ENCODE peak calls at places on chromosomes 4 and X, in seven cellular contexts. Z, E, W, P, H, L and V are unnamed samples.

GRCh38 chrX:46295963-46296362 is 249.3 kb downstream of the ZNF674 start:
- DNase-seq in Z (no peak), E (no peak), W (no peak), P (no peak), H (no peak), L (no peak), V (no peak)

GRCh38 chr4:128862608-128863313 is 53.3 kb downstream of the JADE1 start:
- DNase-seq in Z (no peak), E (no peak), W (no peak), P (no peak), H (peak; percentile 20), L (no peak), V (no peak)

GRCh38 chr4:78481180-78481579 is 70.4 kb upstream of the ANXA3 start:
- DNase-seq in Z (no peak), E (no peak), W (peak; percentile 37), P (no peak), H (no peak), L (no peak), V (no peak)

GRCh38 chrX:140608111-140608510 is 101.4 kb upstream of the LINC00632 start:
- DNase-seq in Z (no peak), E (no peak), W (no peak), P (no peak), H (no peak), L (peak; percentile 9), V (no peak)

GRCh38 chrX:82748901-82749505 is 759.1 kb upstream of the POU3F4 start:
- DNase-seq in Z (no peak), E (no peak), W (no peak), P (no peak), H (no peak), L (no peak), V (no peak)

GRCh38 chrX:32421266-32421665 is 790.1 kb downstream of the DMD start:
- DNase-seq in Z (no peak), E (no peak), W (no peak), P (no peak), H (no peak), L (no peak), V (no peak)

GRCh38 chrX:47831788-47832187 is 4.9 kb upstream of the ZNF81 start:
- DNase-seq in Z (no peak), E (peak; percentile 38), W (peak; percentile 6), P (peak; percentile 29), H (no peak), L (no peak), V (no peak)

GRCh38 chr4:136106753-136107152 is 1425.5 kb downstream of the PCDH18 start:
- DNase-seq in Z (no peak), E (no peak), W (no peak), P (no peak), H (no peak), L (no peak), V (no peak)

GRCh38 chrX:104330966-104331365 is 76.2 kb upstream of the ESX1 start:
- DNase-seq in Z (no peak), E (no peak), W (no peak), P (no peak), H (no peak), L (no peak), V (no peak)

GRCh38 chr4:108113229-108113628 is 55.5 kb downstream of the LEF1 start:
- DNase-seq in Z (no peak), E (no peak), W (no peak), P (no peak), H (no peak), L (no peak), V (no peak)

GRCh38 chrX:68841251-68842049 is 12.6 kb downstream of the EFNB1 start:
- DNase-seq in Z (no peak), E (peak; percentile 58), W (no peak), P (peak; percentile 37), H (no peak), L (no peak), V (no peak)

GRCh38 chrX:38375888-38376287 is 23.5 kb downstream of the OTC start:
- DNase-seq in Z (no peak), E (no peak), W (no peak), P (peak; percentile 18), H (no peak), L (no peak), V (no peak)

GRCh38 chr4:110550260-110550659 is 72.6 kb downstream of the PITX2 start:
- DNase-seq in Z (no peak), E (no peak), W (peak; percentile 5), P (no peak), H (no peak), L (no peak), V (no peak)

GRCh38 chr4:168584321-168584771 is 87.5 kb downstream of the PALLD start:
- DNase-seq in Z (no peak), E (no peak), W (no peak), P (no peak), H (no peak), L (no peak), V (no peak)

GRCh38 chr4:113586072-113586471 is 175.5 kb downstream of the CAMK2D start:
- DNase-seq in Z (no peak), E (no peak), W (no peak), P (peak; percentile 86), H (no peak), L (no peak), V (no peak)

GRCh38 chr4:112946127-112946526 is 103.3 kb upstream of the ANK2 start:
- DNase-seq in Z (no peak), E (no peak), W (no peak), P (no peak), H (no peak), L (no peak), V (no peak)

GRCh38 chr4:145182212-145182611 is 1.8 kb upstream of the OTUD4 start:
- DNase-seq in Z (no peak), E (no peak), W (no peak), P (no peak), H (no peak), L (no peak), V (no peak)

GRCh38 chr4:153151535-153152452 is 52.4 kb upstream of the TRIM2 start:
- DNase-seq in Z (peak; percentile 65), E (peak; percentile 49), W (no peak), P (peak; percentile 87), H (no peak), L (peak; percentile 64), V (no peak)

GRCh38 chrX:16022580-16023170 is 100.7 kb upstream of the GRPR start:
- DNase-seq in Z (no peak), E (no peak), W (no peak), P (peak; percentile 3), H (no peak), L (no peak), V (no peak)

GRCh38 chr4:131566026-131566425 is 1583.1 kb upstream of the PCDH10 start:
- DNase-seq in Z (no peak), E (no peak), W (no peak), P (no peak), H (no peak), L (no peak), V (no peak)

GRCh38 chr4:2064276-2064991 is 5.3 kb downstream of the NAT8L start:
- DNase-seq in Z (no peak), E (peak; percentile 41), W (no peak), P (no peak), H (no peak), L (no peak), V (no peak)

GRCh38 chr4:179626687-179627086 is 2184.4 kb upstream of the AGA start:
- DNase-seq in Z (no peak), E (no peak), W (no peak), P (no peak), H (no peak), L (no peak), V (no peak)

GRCh38 chrX:23945206-23945605 is 37.4 kb downstream of the CXorf58 start:
- DNase-seq in Z (no peak), E (no peak), W (no peak), P (no peak), H (no peak), L (no peak), V (no peak)

GRCh38 chr4:48139688-48140087 is 5.6 kb upstream of the TXK start:
- DNase-seq in Z (no peak), E (no peak), W (no peak), P (no peak), H (no peak), L (no peak), V (no peak)

GRCh38 chr4:15234585-15235126 is 193.2 kb upstream of the C1QTNF7 start:
- DNase-seq in Z (no peak), E (no peak), W (peak; percentile 84), P (no peak), H (no peak), L (no peak), V (no peak)